ENCODE peak calls at places on chromosome 18, in four cellular contexts. Y is IMR-90, T is mesenchymal stem cell, V is H1. Q is an unnamed sample.
A peak's percentile ranks its signal among the peaks of the same experiment; 100 is the strongest.

GRCh38 chr18:62999392-62999791 is 284.1 kb downstream of the PHLPP1 start:
- DNase-seq in V (no peak), T (no peak), Y (peak; percentile 26), Q (no peak)

GRCh38 chr18:74274690-74275089 is 17.1 kb downstream of the CYB5A start:
- DNase-seq in V (no peak), T (peak; percentile 30), Y (no peak), Q (no peak)

GRCh38 chr18:59067873-59068272 is 71.8 kb upstream of the SEC11C start:
- DNase-seq in V (no peak), T (peak; percentile 18), Y (peak; percentile 18), Q (no peak)

GRCh38 chr18:65567372-65567771 is 183.4 kb upstream of the CDH7 start:
- DNase-seq in V (no peak), T (peak; percentile 14), Y (no peak), Q (peak; percentile 38)

GRCh38 chr18:35619941-35620340 is 38.4 kb downstream of the GALNT1 start:
- DNase-seq in V (no peak), Y (no peak), T (no peak), Q (no peak)

GRCh38 chr18:63207825-63208224 is 111.7 kb downstream of the BCL2 start:
- DNase-seq in T (no peak), Y (no peak), V (no peak), Q (no peak)

GRCh38 chr18:22988208-22988607 is 55.1 kb downstream of the RBBP8 start:
- DNase-seq in Y (no peak), V (no peak), T (no peak), Q (no peak)

GRCh38 chr18:62054929-62055498 is 131.8 kb downstream of the PIGN start:
- DNase-seq in V (no peak), T (no peak), Y (no peak), Q (no peak)

GRCh38 chr18:62621546-62621945 is 93.8 kb upstream of the PHLPP1 start:
- DNase-seq in V (no peak), Y (no peak), T (no peak), Q (peak; percentile 93)

GRCh38 chr18:76398295-76398694 is 96.7 kb downstream of the ZNF516 start:
- DNase-seq in T (no peak), V (no peak), Y (no peak), Q (no peak)

GRCh38 chr18:56197460-56197859 is 440.9 kb downstream of the TXNL1 start:
- DNase-seq in T (no peak), Y (no peak), V (no peak), Q (no peak)

GRCh38 chr18:78920436-78921138 is 59.0 kb upstream of the SALL3 start:
- DNase-seq in Y (no peak), V (no peak), T (no peak), Q (no peak)

GRCh38 chr18:1050012-1050657 is 145.5 kb downstream of the ADCYAP1 start:
- DNase-seq in V (no peak), Y (no peak), T (no peak), Q (no peak)

GRCh38 chr18:23321996-23322395 is 131.1 kb upstream of the RIOK3 start:
- DNase-seq in Y (peak; percentile 62), T (no peak), V (no peak), Q (no peak)

GRCh38 chr18:66226782-66227181 is 377.1 kb downstream of the CDH19 start:
- DNase-seq in V (no peak), Y (no peak), T (no peak), Q (no peak)

GRCh38 chr18:79779021-79779699 is 18.6 kb upstream of the KCNG2 start:
- DNase-seq in Y (no peak), T (no peak), V (peak; percentile 24), Q (no peak)

GRCh38 chr18:63969965-63970802 is at the start of gene SERPINB8:
- DNase-seq in T (peak; percentile 97), V (peak; percentile 90), Y (peak; percentile 94), Q (peak; percentile 95)

GRCh38 chr18:56202567-56203136 is 435.7 kb downstream of the TXNL1 start:
- DNase-seq in V (no peak), T (no peak), Y (peak; percentile 4), Q (no peak)

GRCh38 chr18:68713131-68713530 is 1.8 kb downstream of the TMX3 start:
- DNase-seq in T (no peak), V (no peak), Y (no peak), Q (no peak)

GRCh38 chr18:34322365-34323289 is 97.9 kb upstream of the NOL4 start:
- DNase-seq in Y (peak; percentile 57), T (peak; percentile 63), V (peak; percentile 77), Q (peak; percentile 25)

GRCh38 chr18:59096098-59096779 is 43.4 kb upstream of the SEC11C start:
- DNase-seq in V (peak; percentile 70), T (no peak), Y (no peak), Q (no peak)

GRCh38 chr18:48973731-48974130 is 23.0 kb upstream of the SMAD7 start:
- DNase-seq in Y (peak; percentile 23), T (peak; percentile 42), V (no peak), Q (peak; percentile 40)

GRCh38 chr18:48977914-48978313 is 27.1 kb upstream of the SMAD7 start:
- DNase-seq in V (no peak), Y (no peak), T (no peak), Q (no peak)

GRCh38 chr18:48974304-48975220 is 23.8 kb upstream of the SMAD7 start:
- DNase-seq in Y (no peak), V (no peak), T (no peak), Q (no peak)

GRCh38 chr18:48975817-48976649 is 25.3 kb upstream of the SMAD7 start:
- DNase-seq in Y (peak; percentile 57), V (peak; percentile 74), T (peak; percentile 73), Q (no peak)

GRCh38 chr18:48975221-48975816 is 24.6 kb upstream of the SMAD7 start:
- DNase-seq in Y (no peak), T (no peak), V (peak; percentile 69), Q (no peak)
- H2BK120ac ChIP-seq in Y (peak overlapping the region; percentile 78), T (peak overlapping the region; percentile 85), V (peak overlapping the region; percentile 69), Q (peak overlapping the region; percentile 96)

DNA sequence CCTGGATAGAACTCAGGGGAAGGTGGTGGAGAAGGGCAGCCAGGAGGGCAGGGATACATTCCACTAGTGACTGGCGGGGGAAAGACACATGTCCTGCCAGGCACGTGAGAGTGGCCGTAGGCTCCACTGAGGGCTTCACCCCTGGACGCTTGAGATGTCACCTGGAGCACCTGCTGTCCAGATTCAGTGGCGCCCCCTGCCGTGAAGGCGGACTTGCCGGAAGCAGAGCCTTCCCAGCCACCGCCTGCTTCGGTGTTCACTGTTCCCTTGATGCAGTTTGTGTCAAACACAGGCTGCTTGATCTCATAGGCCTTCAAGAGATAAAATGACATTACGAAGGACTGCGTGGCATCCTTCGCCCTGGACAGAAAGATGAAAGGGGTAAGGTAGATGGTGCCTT is 335.3 kb downstream of the ZNF521 start:
- DNase-seq in V (no peak), T (no peak), Y (no peak), Q (no peak)
- H4K8ac ChIP-seq in V (no peak overlapping the region), T (no peak overlapping the region), Y (no peak overlapping the region), Q (no peak overlapping the region)

GRCh38 chr18:8063733-8064132 is 496.6 kb downstream of the PTPRM start:
- DNase-seq in T (no peak), V (no peak), Y (no peak), Q (no peak)
- H3K4me3 ChIP-seq in T (no peak overlapping the region), V (no peak overlapping the region), Y (no peak overlapping the region), Q (no peak overlapping the region)

GRCh38 chr18:31679133-31679731 is 5.1 kb downstream of the B4GALT6 start:
- DNase-seq in Y (peak; percentile 46), V (no peak), T (peak; percentile 85), Q (no peak)

GRCh38 chr18:31678425-31678824 is 6.0 kb downstream of the B4GALT6 start:
- DNase-seq in Y (no peak), V (no peak), T (no peak), Q (no peak)

GRCh38 chr18:31677592-31677991 is 6.8 kb downstream of the B4GALT6 start:
- DNase-seq in V (no peak), T (no peak), Y (no peak), Q (no peak)

GRCh38 chr18:31680836-31681568 is 3.4 kb downstream of the B4GALT6 start:
- DNase-seq in V (no peak), Y (no peak), T (no peak), Q (no peak)

DNA sequence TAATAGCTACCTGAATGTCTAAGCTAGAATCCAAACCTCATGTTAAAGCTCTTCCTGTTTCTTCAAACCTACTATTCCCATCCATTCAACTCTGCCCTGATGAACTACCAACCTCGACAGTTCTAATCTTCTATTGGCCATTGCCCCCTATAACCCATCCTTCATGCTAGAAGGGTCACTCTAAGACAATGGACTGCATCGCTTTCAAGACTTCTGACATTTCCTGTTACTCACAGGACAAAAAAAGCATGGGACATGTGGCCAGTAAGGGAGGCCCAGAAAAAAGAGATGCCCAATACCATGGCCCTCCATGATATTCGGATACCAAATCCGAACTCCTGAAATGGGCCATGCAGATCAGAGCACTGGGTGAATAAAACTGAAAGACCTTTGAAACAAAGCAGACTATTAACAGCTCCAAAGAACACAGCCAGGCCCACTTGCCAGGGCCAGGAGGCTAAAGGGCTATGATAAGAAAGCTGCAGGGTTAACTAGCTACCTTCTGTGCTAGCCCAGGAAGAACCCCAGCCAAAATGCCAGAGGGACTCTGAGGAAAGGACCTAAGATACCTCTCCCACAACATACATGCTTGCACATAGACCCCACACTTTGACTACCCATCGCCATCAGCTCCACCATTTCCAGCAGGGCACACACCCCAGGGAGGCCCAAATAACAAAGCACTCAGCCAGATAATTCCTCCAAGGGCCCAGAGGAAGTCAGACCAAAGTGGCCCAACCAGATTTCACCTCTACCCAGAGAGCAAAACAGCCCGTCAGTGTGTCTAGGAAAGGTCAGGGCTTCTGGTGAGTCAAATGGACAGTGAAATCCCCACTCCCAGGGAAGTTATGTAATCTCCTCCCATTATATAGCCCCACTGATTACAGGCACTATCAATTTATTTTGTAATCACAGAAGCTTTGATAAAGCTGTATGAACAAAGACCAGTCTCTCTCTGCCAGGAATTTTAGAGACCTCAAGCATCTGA is 4.3 kb downstream of the B4GALT6 start:
- DNase-seq in T (peak; percentile 43), V (no peak), Y (no peak), Q (no peak)
- H2BK120ac ChIP-seq in T (no peak overlapping the region), V (no peak overlapping the region), Y (no peak overlapping the region), Q (no peak overlapping the region)

GRCh38 chr18:13514558-13514957 is 211.8 kb downstream of the FAM210A start:
- DNase-seq in Y (no peak), T (no peak), V (no peak), Q (no peak)
- H4K8ac ChIP-seq in Y (no peak overlapping the region), T (no peak overlapping the region), V (no peak overlapping the region), Q (no peak overlapping the region)

DNA sequence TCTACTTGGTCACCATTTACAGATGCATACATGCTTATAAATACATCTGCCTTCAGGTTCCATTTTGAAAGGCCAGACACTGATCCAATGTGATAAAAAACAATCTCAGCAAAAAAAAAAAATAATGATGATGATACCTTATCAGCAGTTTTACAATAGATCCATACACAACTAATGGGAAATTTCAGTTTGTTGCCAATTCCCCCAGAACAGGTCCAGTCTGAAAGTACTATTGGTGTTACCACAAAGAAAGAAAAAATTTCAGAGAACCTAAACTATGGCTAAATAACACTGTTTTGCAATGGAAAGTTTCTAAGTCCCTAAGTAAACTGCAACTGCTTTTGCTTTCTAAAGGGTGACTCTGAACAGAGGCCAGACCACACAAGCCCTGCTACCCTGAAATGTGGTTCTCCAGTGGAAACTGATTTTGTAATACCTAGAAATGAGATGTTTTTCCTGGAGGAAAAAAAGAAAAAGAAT is 54.1 kb downstream of the LPIN2 start:
- DNase-seq in T (peak; percentile 89), Y (peak; percentile 63), V (no peak), Q (no peak)
- H3K4me3 ChIP-seq in T (no peak overlapping the region), Y (no peak overlapping the region), V (no peak overlapping the region), Q (no peak overlapping the region)

DNA sequence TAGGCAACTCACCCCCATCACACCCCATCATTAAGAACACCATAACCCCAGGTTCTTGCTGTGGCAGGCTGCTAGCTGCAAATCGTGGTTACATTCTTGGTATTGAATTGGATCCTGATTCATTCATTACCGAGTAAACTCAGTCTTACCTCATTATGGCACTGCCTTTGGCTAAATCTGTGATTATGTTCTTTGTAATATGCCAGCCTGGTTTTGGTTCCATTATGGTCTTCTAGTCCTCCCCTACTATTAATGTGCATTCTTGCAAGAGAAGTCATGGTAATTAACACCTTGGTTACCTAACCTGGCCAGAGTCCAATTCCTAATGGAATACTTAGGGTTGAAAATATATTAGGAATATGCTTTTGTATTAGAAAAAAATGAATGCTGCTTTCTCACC is 258.9 kb upstream of the APCDD1 start:
- DNase-seq in V (no peak), Y (no peak), T (no peak), Q (no peak)
- H2BK120ac ChIP-seq in V (no peak overlapping the region), Y (no peak overlapping the region), T (no peak overlapping the region), Q (no peak overlapping the region)

Q was measured in trophoblast cell.